ENCODE peak calls at places on chromosome 1, in six cellular contexts. Q, C, N, M, I and L are unnamed samples.

GRCh38 chr1:4700801-4701200 is 46.4 kb downstream of the AJAP1 start:
- DNase-seq in M (no peak), Q (no peak), I (no peak), C (no peak), N (peak), L (no peak)

GRCh38 chr1:168698453-168698852 is 30.6 kb downstream of the DPT start:
- DNase-seq in I (no peak), N (no peak), M (no peak), Q (no peak), C (no peak), L (no peak)

GRCh38 chr1:77037990-77038389 is 170.7 kb downstream of the ST6GALNAC5 start:
- DNase-seq in Q (no peak), I (no peak), C (no peak), N (no peak), M (no peak), L (peak)

GRCh38 chr1:160103658-160104519 is 5.5 kb upstream of the IGSF8 start:
- DNase-seq in I (no peak), C (no peak), N (no peak), M (no peak), Q (no peak), L (no peak)

GRCh38 chr1:109274533-109275476 is 8.1 kb downstream of the PSRC1 start:
- DNase-seq in M (peak), Q (no peak), C (no peak), N (no peak), I (peak), L (no peak)

GRCh38 chr1:205369621-205370230 is 13.0 kb upstream of the KLHDC8A start:
- DNase-seq in M (peak), Q (no peak), N (no peak), C (no peak), I (no peak), L (no peak)

GRCh38 chr1:220922951-220923350 is 43.7 kb downstream of the HLX start:
- DNase-seq in Q (no peak), I (no peak), M (no peak), C (no peak), N (no peak), L (peak)

GRCh38 chr1:234562336-234562735 is 47.6 kb downstream of the IRF2BP2 start:
- DNase-seq in C (no peak), M (no peak), Q (no peak), I (no peak), N (no peak), L (no peak)

GRCh38 chr1:10217748-10218441 is 7.5 kb downstream of the KIF1B start:
- DNase-seq in Q (no peak), N (no peak), C (peak), I (peak), M (peak), L (no peak)

GRCh38 chr1:109167114-109167513 is 46.6 kb upstream of the SARS1 start:
- DNase-seq in N (peak), C (no peak), Q (no peak), M (no peak), I (peak), L (no peak)